ENCODE peak calls at places on chromosomes 1 and 21, in six cellular contexts. One of them, this sample, is unnamed.

GRCh38 chr1:66275601-66276023 is 258.3 kb upstream of the SGIP1 start:
- DNase-seq in tibial artery: peak
- DNase-seq in AG04449: no peak
- DNase-seq in HS-5: no peak
- DNase-seq in GM23248: no peak
- DNase-seq in amygdala: peak
- DNase-seq in this sample: no peak

GRCh38 chr1:7256526-7256925 is 471.3 kb downstream of the CAMTA1 start:
- DNase-seq in GM23248: no peak
- DNase-seq in HS-5: no peak
- DNase-seq in AG04449: no peak
- DNase-seq in tibial artery: no peak
- DNase-seq in amygdala: no peak
- DNase-seq in this sample: no peak

GRCh38 chr21:36773111-36773510 is 74.2 kb downstream of the SIM2 start:
- DNase-seq in HS-5: peak
- DNase-seq in GM23248: peak
- DNase-seq in amygdala: no peak
- DNase-seq in AG04449: no peak
- DNase-seq in tibial artery: peak
- DNase-seq in this sample: no peak

GRCh38 chr1:234721476-234722266 is 111.7 kb upstream of the IRF2BP2 start:
- DNase-seq in amygdala: no peak
- DNase-seq in AG04449: no peak
- DNase-seq in HS-5: peak
- DNase-seq in GM23248: peak
- DNase-seq in tibial artery: peak
- DNase-seq in this sample: no peak

GRCh38 chr1:17109897-17110554 is 9.2 kb downstream of the PADI2 start:
- DNase-seq in amygdala: peak
- DNase-seq in GM23248: no peak
- DNase-seq in AG04449: no peak
- DNase-seq in tibial artery: no peak
- DNase-seq in HS-5: no peak
- DNase-seq in this sample: no peak

GRCh38 chr1:53526451-53527101 is 67.4 kb downstream of the DMRTB1 start:
- DNase-seq in amygdala: no peak
- DNase-seq in GM23248: peak
- DNase-seq in tibial artery: peak
- DNase-seq in AG04449: peak
- DNase-seq in HS-5: no peak
- DNase-seq in this sample: no peak

GRCh38 chr1:183218981-183219621 is 33.0 kb downstream of the LAMC2 start:
- DNase-seq in AG04449: no peak
- DNase-seq in GM23248: no peak
- DNase-seq in tibial artery: peak
- DNase-seq in HS-5: no peak
- DNase-seq in amygdala: no peak
- DNase-seq in this sample: peak

GRCh38 chr1:220113136-220113695 is 19.3 kb downstream of the IARS2 start:
- DNase-seq in AG04449: no peak
- DNase-seq in tibial artery: no peak
- DNase-seq in amygdala: no peak
- DNase-seq in HS-5: no peak
- DNase-seq in GM23248: peak
- DNase-seq in this sample: peak

GRCh38 chr1:200240655-200241054 is 169.2 kb downstream of the ZNF281 start:
- DNase-seq in GM23248: no peak
- DNase-seq in AG04449: no peak
- DNase-seq in amygdala: no peak
- DNase-seq in tibial artery: no peak
- DNase-seq in HS-5: no peak
- DNase-seq in this sample: no peak

GRCh38 chr1:242754061-242754648 is 229.7 kb upstream of the PLD5 start:
- DNase-seq in amygdala: no peak
- DNase-seq in HS-5: no peak
- DNase-seq in AG04449: no peak
- DNase-seq in GM23248: no peak
- DNase-seq in tibial artery: no peak
- DNase-seq in this sample: no peak

GRCh38 chr1:902023-902422 is 21.7 kb upstream of the SAMD11 start:
- DNase-seq in GM23248: no peak
- DNase-seq in tibial artery: no peak
- DNase-seq in HS-5: no peak
- DNase-seq in AG04449: no peak
- DNase-seq in amygdala: no peak
- DNase-seq in this sample: no peak

GRCh38 chr1:10061276-10061675 is 28.5 kb downstream of the UBE4B start:
- DNase-seq in AG04449: no peak
- DNase-seq in tibial artery: no peak
- DNase-seq in GM23248: no peak
- DNase-seq in amygdala: no peak
- DNase-seq in HS-5: no peak
- DNase-seq in this sample: no peak

GRCh38 chr1:59718989-59719360 is 95.8 kb upstream of the HOOK1 start:
- DNase-seq in GM23248: no peak
- DNase-seq in HS-5: no peak
- DNase-seq in AG04449: no peak
- DNase-seq in tibial artery: no peak
- DNase-seq in amygdala: no peak
- DNase-seq in this sample: no peak

GRCh38 chr1:113390871-113391642 is 742 bp downstream of the MAGI3 start:
- DNase-seq in tibial artery: peak
- DNase-seq in amygdala: no peak
- DNase-seq in GM23248: peak
- DNase-seq in AG04449: no peak
- DNase-seq in HS-5: no peak
- DNase-seq in this sample: peak

GRCh38 chr1:9289090-9289534 is 3.6 kb upstream of the SPSB1 start:
- DNase-seq in tibial artery: peak
- DNase-seq in amygdala: no peak
- DNase-seq in HS-5: no peak
- DNase-seq in GM23248: peak
- DNase-seq in AG04449: no peak
- DNase-seq in this sample: peak

GRCh38 chr1:62687421-62687902 is 724 bp downstream of the DOCK7 start:
- DNase-seq in HS-5: peak
- DNase-seq in AG04449: no peak
- DNase-seq in tibial artery: peak
- DNase-seq in GM23248: peak
- DNase-seq in amygdala: no peak
- DNase-seq in this sample: peak

GRCh38 chr1:207807395-207808321 is 55.8 kb downstream of the CD46 start:
- DNase-seq in AG04449: no peak
- DNase-seq in tibial artery: peak
- DNase-seq in HS-5: no peak
- DNase-seq in amygdala: no peak
- DNase-seq in GM23248: no peak
- DNase-seq in this sample: no peak

GRCh38 chr21:18417361-18417760 is 13.8 kb upstream of the TMPRSS15 start:
- DNase-seq in GM23248: no peak
- DNase-seq in tibial artery: no peak
- DNase-seq in AG04449: no peak
- DNase-seq in amygdala: no peak
- DNase-seq in HS-5: no peak
- DNase-seq in this sample: no peak

GRCh38 chr1:25754421-25755195 is 45.4 kb upstream of the SELENON start:
- DNase-seq in HS-5: no peak
- DNase-seq in amygdala: no peak
- DNase-seq in tibial artery: no peak
- DNase-seq in AG04449: no peak
- DNase-seq in GM23248: no peak
- DNase-seq in this sample: no peak

GRCh38 chr1:153565529-153566374 is at the start of gene S100A2:
- DNase-seq in tibial artery: peak
- DNase-seq in AG04449: peak
- DNase-seq in HS-5: peak
- DNase-seq in amygdala: no peak
- DNase-seq in GM23248: peak
- DNase-seq in this sample: no peak

GRCh38 chr1:177937931-177938330 is 31.9 kb downstream of the SEC16B start:
- DNase-seq in HS-5: peak
- DNase-seq in amygdala: no peak
- DNase-seq in tibial artery: no peak
- DNase-seq in GM23248: peak
- DNase-seq in AG04449: no peak
- DNase-seq in this sample: no peak

GRCh38 chr1:228781161-228781771 is 46.0 kb downstream of the RHOU start:
- DNase-seq in amygdala: no peak
- DNase-seq in tibial artery: no peak
- DNase-seq in AG04449: no peak
- DNase-seq in HS-5: peak
- DNase-seq in GM23248: peak
- DNase-seq in this sample: no peak

This sample was measured in CD4-positive, alpha-beta memory T cell.